ENCODE peak calls at places on chromosomes 7 and 10, in four cellular contexts. C is cardiac fibroblast, R is AG10803, M is A673. X is an unnamed sample.

GRCh38 chr10:70656489-70656888 is 15.8 kb upstream of the ADAMTS14 start:
- DNase-seq in R (peak; percentile 98), C (peak; percentile 99), M (no peak), X (peak; percentile 96)

GRCh38 chr7:136528329-136528728 is 340.1 kb upstream of the CHRM2 start:
- DNase-seq in M (peak; percentile 79), R (peak; percentile 67), C (peak; percentile 29), X (peak; percentile 7)

GRCh38 chr7:127628445-127628844 is 10.5 kb upstream of the PAX4 start:
- DNase-seq in R (no peak), M (no peak), C (no peak), X (peak; percentile 13)

GRCh38 chr10:23718946-23719345 is 280.1 kb downstream of the OTUD1 start:
- DNase-seq in M (no peak), C (no peak), R (no peak), X (no peak)

GRCh38 chr10:3754727-3755439 is 30.1 kb downstream of the KLF6 start:
- DNase-seq in R (peak; percentile 81), M (no peak), C (peak; percentile 97), X (peak; percentile 99)

GRCh38 chr10:32005050-32005449 is 51.2 kb downstream of the KIF5B start:
- DNase-seq in R (peak; percentile 43), C (peak; percentile 65), M (peak; percentile 61), X (peak; percentile 55)

GRCh38 chr10:51860257-51860656 is 160.9 kb upstream of the CSTF2T start:
- DNase-seq in M (no peak), R (peak; percentile 63), C (peak; percentile 80), X (peak; percentile 84)

GRCh38 chr7:5661941-5662340 is 119.5 kb downstream of the RNF216 start:
- DNase-seq in C (no peak), R (no peak), M (no peak), X (no peak)

GRCh38 chr10:63929826-63930467 is 408.7 kb downstream of the REEP3 start:
- DNase-seq in C (no peak), R (no peak), M (peak; percentile 45), X (no peak)

GRCh38 chr10:125472037-125472607 is 210.8 kb downstream of the TEX36 start:
- DNase-seq in M (no peak), R (no peak), C (no peak), X (no peak)

GRCh38 chr7:31775511-31775910 is 88.5 kb downstream of the PPP1R17 start:
- DNase-seq in C (no peak), M (no peak), R (no peak), X (no peak)

GRCh38 chr10:5467634-5468255 is 31.6 kb downstream of the CALML5 start:
- DNase-seq in C (no peak), M (no peak), R (no peak), X (no peak)

GRCh38 chr10:132904169-132904813 is 38.1 kb downstream of the CFAP46 start:
- DNase-seq in C (peak; percentile 43), R (no peak), M (peak; percentile 64), X (peak; percentile 21)

GRCh38 chr10:93954299-93954698 is 39.4 kb upstream of the PLCE1 start:
- DNase-seq in M (no peak), R (no peak), C (peak; percentile 32), X (no peak)

GRCh38 chr10:104925232-104925851 is 284.3 kb downstream of the SORCS3 start:
- DNase-seq in R (peak; percentile 48), M (peak; percentile 56), C (peak; percentile 23), X (peak; percentile 37)

GRCh38 chr10:8035641-8036520 is 18.6 kb upstream of the GATA3 start:
- DNase-seq in C (no peak), M (no peak), R (no peak), X (no peak)

GRCh38 chr10:122062831-122063674 is 74.1 kb downstream of the TACC2 start:
- DNase-seq in M (peak; percentile 49), R (peak; percentile 79), C (peak; percentile 90), X (peak; percentile 89)

GRCh38 chr10:132654708-132655661 is 117.4 kb downstream of the INPP5A start:
- DNase-seq in R (peak; percentile 52), C (peak; percentile 67), M (peak; percentile 71), X (peak; percentile 64)

GRCh38 chr10:94549221-94549620 is 3.6 kb downstream of the HELLS start:
- DNase-seq in C (no peak), M (no peak), R (no peak), X (no peak)

GRCh38 chr10:46216836-46217748 is 69.7 kb upstream of the ANTXRL start:
- DNase-seq in R (no peak), M (no peak), C (no peak), X (no peak)

GRCh38 chr10:110865804-110866482 is 5.8 kb upstream of the PDCD4 start:
- DNase-seq in R (no peak), C (no peak), M (no peak), X (peak; percentile 33)

GRCh38 chr7:29958667-29959358 is 30.8 kb downstream of the SCRN1 start:
- DNase-seq in C (no peak), R (no peak), M (no peak), X (no peak)

GRCh38 chr7:27220440-27220955 is 20.6 kb upstream of the HOXA13 start:
- DNase-seq in R (no peak), C (no peak), M (no peak), X (no peak)

GRCh38 chr10:110802551-110803238 is 69.0 kb upstream of the PDCD4 start:
- DNase-seq in M (peak; percentile 31), C (peak; percentile 73), R (peak; percentile 81), X (peak; percentile 80)

GRCh38 chr10:46033602-46034011 is 3.2 kb upstream of the NCOA4 start:
- DNase-seq in M (peak; percentile 15), C (peak; percentile 89), R (peak; percentile 89), X (peak; percentile 83)

GRCh38 chr7:138029941-138030340 is 28.1 kb upstream of the CREB3L2 start:
- DNase-seq in C (no peak), M (no peak), R (no peak), X (peak; percentile 14)

GRCh38 chr7:36154255-36155212 is 1.5 kb downstream of the EEPD1 start:
- DNase-seq in M (no peak), R (no peak), C (no peak), X (no peak)

GRCh38 chr10:122592161-122592560 is 31.6 kb downstream of the DMBT1 start:
- DNase-seq in R (no peak), M (no peak), C (no peak), X (no peak)

GRCh38 chr7:104923010-104923421 is 91.0 kb upstream of the KMT2E start:
- DNase-seq in M (peak; percentile 91), R (peak; percentile 87), C (peak; percentile 96), X (peak; percentile 93)

GRCh38 chr7:148515237-148515636 is 75.3 kb upstream of the C7orf33 start:
- DNase-seq in C (no peak), R (no peak), M (no peak), X (no peak)

DNA sequence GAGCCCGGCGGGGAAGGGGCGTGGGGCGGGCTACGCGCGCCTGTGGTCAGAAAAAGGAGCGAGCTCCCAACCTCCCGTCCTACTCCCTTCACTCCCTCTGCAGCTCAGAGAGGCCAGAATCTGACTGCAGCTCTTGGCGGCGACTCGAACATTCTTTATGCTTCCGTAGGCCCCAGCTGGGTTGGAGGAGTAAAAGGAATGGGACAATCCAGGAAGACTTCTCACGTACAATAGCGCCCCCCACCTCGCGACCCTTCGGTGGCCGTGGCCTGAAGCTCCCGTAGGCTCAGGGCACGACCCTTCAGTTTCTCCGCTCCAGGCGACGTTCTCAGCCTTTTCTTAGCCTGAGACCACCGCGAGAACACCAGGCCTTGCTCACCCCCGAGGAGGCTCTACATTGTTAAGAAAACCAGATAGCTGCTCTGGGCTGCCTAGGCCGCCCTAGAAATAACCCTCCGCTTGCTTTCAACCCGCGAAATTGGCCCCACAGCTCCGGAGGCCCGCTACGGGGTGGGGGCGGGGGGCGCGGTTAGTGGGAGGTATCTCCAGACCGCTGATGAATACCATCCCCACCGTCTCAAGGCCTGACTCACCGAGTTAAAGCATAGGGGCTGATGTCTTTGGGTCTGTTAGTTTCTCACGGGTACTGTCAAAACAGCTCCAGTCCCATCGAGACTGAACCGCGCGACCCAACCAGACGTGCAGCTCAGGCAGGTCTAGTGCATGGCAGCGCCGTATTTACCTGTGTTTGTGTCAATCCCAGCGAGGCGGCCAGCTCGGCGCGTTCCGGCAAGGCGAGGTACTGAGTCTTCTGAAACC is 3.0 kb downstream of the DLX5 start:
- DNase-seq in C (no peak), M (peak; percentile 77), R (no peak), X (no peak)
- H3K4me3 ChIP-seq in C (no peak overlapping the region), M (peak overlapping the region; percentile 76), R (no peak overlapping the region), X (no peak overlapping the region)

GRCh38 chr10:58514102-58514472 is 1.4 kb downstream of the BICC1 start:
- DNase-seq in M (no peak), R (no peak), C (peak; percentile 27), X (no peak)
- H3K4me3 ChIP-seq in M (no peak overlapping the region), R (peak overlapping the region; percentile 80), C (peak overlapping the region; percentile 74), X (peak overlapping the region; percentile 91)

DNA sequence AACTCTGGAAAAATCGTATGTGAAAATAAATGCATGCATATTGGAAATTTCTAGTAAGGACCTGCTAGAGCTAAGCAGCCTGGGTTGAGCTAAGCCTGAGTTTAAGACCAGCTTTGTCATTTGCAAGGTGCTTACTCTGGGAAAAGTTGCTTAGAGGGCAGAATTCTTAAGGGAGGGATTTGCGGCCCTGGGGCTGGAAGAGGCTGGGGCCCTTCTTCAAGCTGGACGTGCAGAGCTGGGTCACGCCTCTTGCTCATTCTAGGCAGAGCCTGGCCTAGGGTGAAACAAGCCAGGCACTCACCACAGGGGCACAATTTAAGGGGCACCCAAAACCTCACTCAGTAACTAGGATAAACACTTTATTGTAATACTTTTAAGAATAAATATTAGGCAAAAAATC is 137.2 kb downstream of the ARHGAP22 start:
- DNase-seq in M (no peak), C (no peak), R (no peak), X (no peak)
- H3K4me3 ChIP-seq in M (no peak overlapping the region), C (no peak overlapping the region), R (no peak overlapping the region), X (no peak overlapping the region)

DNA sequence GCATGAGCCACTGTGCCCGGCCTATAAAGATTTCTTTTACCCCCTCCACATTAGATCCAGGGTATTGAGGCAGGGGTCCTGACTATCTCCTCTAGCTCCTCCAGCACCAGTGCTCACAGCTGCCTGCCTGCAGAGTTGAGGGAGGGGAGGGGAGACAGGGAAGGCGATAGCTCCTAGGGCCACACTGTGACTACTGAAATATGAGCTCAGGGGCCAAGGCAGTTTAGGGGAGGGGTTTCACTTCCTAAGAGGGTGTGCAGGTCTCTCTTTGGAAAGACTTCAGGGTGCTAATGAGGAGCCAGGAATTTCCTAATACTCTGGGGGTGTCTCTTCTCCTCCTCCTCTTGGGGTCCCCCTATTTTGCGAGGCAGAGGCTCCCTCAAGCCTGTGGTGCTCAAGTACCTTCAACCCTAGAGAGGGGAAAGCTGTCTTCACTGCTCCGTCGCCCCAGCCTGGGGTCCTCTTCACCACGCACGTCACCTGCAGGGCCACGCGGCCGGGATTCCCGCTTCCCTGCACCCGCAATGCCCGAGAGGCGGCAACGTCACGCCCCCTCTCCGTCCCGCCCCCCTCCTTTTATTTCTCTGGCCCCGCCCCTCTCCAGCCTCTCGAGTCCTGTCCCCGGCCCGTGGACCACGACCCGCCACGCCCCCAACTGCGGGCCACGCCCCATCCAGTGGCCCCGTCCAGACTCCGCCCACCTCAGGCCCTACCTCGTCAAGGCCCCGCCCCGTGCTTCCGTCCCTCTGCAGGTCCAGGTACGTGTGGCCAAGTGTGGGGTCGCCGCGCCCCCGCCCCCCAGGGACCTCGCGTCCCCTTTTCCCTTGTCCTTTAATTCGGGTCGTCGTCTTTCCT is 69.5 kb upstream of the BAIAP2L1 start:
- DNase-seq in R (no peak), C (no peak), M (peak; percentile 10), X (no peak)
- H3K4me3 ChIP-seq in R (no peak overlapping the region), C (no peak overlapping the region), M (no peak overlapping the region), X (no peak overlapping the region)

X was measured in fibroblast of the aortic adventitia.